ENCODE peak calls at places on chromosomes 3 and 15, in five cellular contexts. P is A549, X is neuronal stem cell, Y is DND-41, Q is HCT116. A is an unnamed sample.
A peak's percentile ranks its signal among the peaks of the same experiment; 100 is the strongest.

GRCh38 chr3:36842275-36842674 is 77.9 kb upstream of the DCLK3 start:
- DNase-seq in P (no peak), X (no peak), Y (no peak), Q (no peak), A (no peak)

GRCh38 chr3:133276594-133276993 is 123.3 kb upstream of the BFSP2 start:
- DNase-seq in P (no peak), X (no peak), Y (no peak), Q (no peak), A (no peak)

GRCh38 chr3:127646501-127647046 is 17.6 kb downstream of the PODXL2 start:
- DNase-seq in P (no peak), X (no peak), Y (no peak), Q (no peak), A (no peak)

GRCh38 chr3:46640927-46641326 is 28.6 kb downstream of the FAM240A start:
- DNase-seq in P (no peak), X (no peak), Y (no peak), Q (no peak), A (no peak)

GRCh38 chr15:90512981-90513380 is 16.7 kb upstream of the CRTC3 start:
- DNase-seq in P (no peak), X (no peak), Y (no peak), Q (no peak), A (no peak)

GRCh38 chr15:58378241-58379085 is 53.3 kb upstream of the LIPC start:
- DNase-seq in P (no peak), X (no peak), Y (no peak), Q (no peak), A (no peak)

GRCh38 chr3:184590795-184591194 is 29.2 kb downstream of the EPHB3 start:
- DNase-seq in P (no peak), X (no peak), Y (peak; percentile 32), Q (no peak), A (peak; percentile 39)

GRCh38 chr15:63490345-63491034 is 13.9 kb upstream of the USP3 start:
- DNase-seq in P (no peak), X (no peak), Y (no peak), Q (no peak), A (no peak)

GRCh38 chr15:92020765-92021164 is 167.3 kb downstream of the SLCO3A1 start:
- DNase-seq in P (no peak), X (no peak), Y (no peak), Q (no peak), A (no peak)

GRCh38 chr3:4849136-4849535 is 130.1 kb upstream of the BHLHE40 start:
- DNase-seq in P (no peak), X (no peak), Y (no peak), Q (no peak), A (no peak)

GRCh38 chr3:185225523-185225922 is 28.3 kb downstream of the EHHADH start:
- DNase-seq in P (no peak), X (no peak), Y (no peak), Q (no peak), A (no peak)

GRCh38 chr15:98859149-98859548 is 148.4 kb downstream of the PGPEP1L start:
- DNase-seq in P (peak; percentile 70), X (no peak), Y (no peak), Q (no peak), A (no peak)

GRCh38 chr3:170102421-170102820 is 64.6 kb downstream of the GPR160 start:
- DNase-seq in P (no peak), X (no peak), Y (no peak), Q (no peak), A (no peak)

GRCh38 chr3:178434206-178434805 is 101.9 kb upstream of the KCNMB2 start:
- DNase-seq in P (peak; percentile 1), X (no peak), Y (no peak), Q (no peak), A (no peak)

GRCh38 chr15:79673416-79674123 is 223.2 kb downstream of the MTHFS start:
- DNase-seq in P (peak; percentile 36), X (no peak), Y (no peak), Q (no peak), A (no peak)

GRCh38 chr3:33392144-33392543 is 48.1 kb downstream of the UBP1 start:
- DNase-seq in P (no peak), X (no peak), Y (no peak), Q (no peak), A (no peak)

GRCh38 chr3:45937206-45938042 is 5.8 kb upstream of the CXCR6 start:
- DNase-seq in P (no peak), X (no peak), Y (no peak), Q (no peak), A (no peak)

GRCh38 chr3:129535075-129535474 is 6.6 kb downstream of the RHO start:
- DNase-seq in P (no peak), X (no peak), Y (no peak), Q (no peak), A (no peak)

GRCh38 chr15:70095387-70096214 is 2.1 kb downstream of the TLE3 start:
- DNase-seq in P (no peak), X (no peak), Y (no peak), Q (no peak), A (peak; percentile 41)

GRCh38 chr15:31291048-31291578 is 35.5 kb upstream of the KLF13 start:
- DNase-seq in P (no peak), X (no peak), Y (no peak), Q (no peak), A (no peak)

GRCh38 chr3:79820089-79820488 is 52.3 kb upstream of the ROBO1 start:
- DNase-seq in P (no peak), X (no peak), Y (no peak), Q (no peak), A (no peak)

GRCh38 chr3:79056498-79056897 is 711.3 kb downstream of the ROBO1 start:
- DNase-seq in P (no peak), X (no peak), Y (no peak), Q (no peak), A (no peak)

GRCh38 chr15:69489101-69489571 is 36.5 kb downstream of the RPLP1 start:
- DNase-seq in P (no peak), X (no peak), Y (no peak), Q (no peak), A (no peak)

GRCh38 chr3:177282028-177282655 is 84.9 kb upstream of the TBL1XR1 start:
- DNase-seq in P (no peak), X (no peak), Y (peak; percentile 44), Q (no peak), A (peak; percentile 47)

GRCh38 chr3:121064121-121064520 is 156.1 kb downstream of the STXBP5L start:
- DNase-seq in P (peak; percentile 19), X (no peak), Y (no peak), Q (no peak), A (no peak)

DNA sequence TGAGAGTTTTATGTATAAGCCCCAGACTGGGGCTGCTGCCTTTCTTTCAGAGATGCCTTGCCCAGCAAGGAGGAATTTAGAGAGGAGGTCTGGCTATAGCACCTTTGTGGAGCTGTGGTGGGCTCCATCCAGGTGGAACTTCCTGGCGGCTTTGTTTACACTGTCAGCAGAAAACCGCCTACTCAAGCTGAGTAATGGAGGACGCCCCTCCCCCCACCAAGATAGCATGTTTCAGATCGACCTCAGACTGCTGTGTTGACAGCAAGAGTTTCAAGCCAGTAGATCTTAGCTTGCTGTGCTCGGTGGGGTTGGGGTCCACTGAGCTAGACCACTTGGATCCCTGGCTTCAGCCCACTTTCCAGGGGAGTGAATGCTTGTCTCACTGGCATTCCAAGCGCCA is 155.6 kb downstream of the STXBP5L start:
- DNase-seq in P (no peak), X (no peak), Y (no peak), Q (no peak), A (no peak)
- H3K4me2 ChIP-seq in P (peak overlapping the region; percentile 44), X (no peak overlapping the region), Y (no peak overlapping the region), Q (peak overlapping the region; percentile 14), A (no peak overlapping the region)

GRCh38 chr3:152173627-152174026 is 95.1 kb upstream of the MBNL1 start:
- DNase-seq in P (no peak), X (no peak), Y (no peak), Q (no peak), A (no peak)

GRCh38 chr3:152176241-152176640 is 92.5 kb upstream of the MBNL1 start:
- DNase-seq in P (no peak), X (no peak), Y (no peak), Q (no peak), A (no peak)

GRCh38 chr3:152176998-152177397 is 91.7 kb upstream of the MBNL1 start:
- DNase-seq in P (no peak), X (no peak), Y (no peak), Q (no peak), A (no peak)

GRCh38 chr3:152174876-152175575 is 93.7 kb upstream of the MBNL1 start:
- DNase-seq in P (no peak), X (no peak), Y (no peak), Q (no peak), A (no peak)

GRCh38 chr3:152175576-152175883 is 93.2 kb upstream of the MBNL1 start:
- DNase-seq in P (peak; percentile 49), X (no peak), Y (no peak), Q (no peak), A (peak; percentile 13)
- H3K4me2 ChIP-seq in P (peak overlapping the region; percentile 70), X (no peak overlapping the region), Y (no peak overlapping the region), Q (peak overlapping the region; percentile 37), A (peak overlapping the region; percentile 20)

DNA sequence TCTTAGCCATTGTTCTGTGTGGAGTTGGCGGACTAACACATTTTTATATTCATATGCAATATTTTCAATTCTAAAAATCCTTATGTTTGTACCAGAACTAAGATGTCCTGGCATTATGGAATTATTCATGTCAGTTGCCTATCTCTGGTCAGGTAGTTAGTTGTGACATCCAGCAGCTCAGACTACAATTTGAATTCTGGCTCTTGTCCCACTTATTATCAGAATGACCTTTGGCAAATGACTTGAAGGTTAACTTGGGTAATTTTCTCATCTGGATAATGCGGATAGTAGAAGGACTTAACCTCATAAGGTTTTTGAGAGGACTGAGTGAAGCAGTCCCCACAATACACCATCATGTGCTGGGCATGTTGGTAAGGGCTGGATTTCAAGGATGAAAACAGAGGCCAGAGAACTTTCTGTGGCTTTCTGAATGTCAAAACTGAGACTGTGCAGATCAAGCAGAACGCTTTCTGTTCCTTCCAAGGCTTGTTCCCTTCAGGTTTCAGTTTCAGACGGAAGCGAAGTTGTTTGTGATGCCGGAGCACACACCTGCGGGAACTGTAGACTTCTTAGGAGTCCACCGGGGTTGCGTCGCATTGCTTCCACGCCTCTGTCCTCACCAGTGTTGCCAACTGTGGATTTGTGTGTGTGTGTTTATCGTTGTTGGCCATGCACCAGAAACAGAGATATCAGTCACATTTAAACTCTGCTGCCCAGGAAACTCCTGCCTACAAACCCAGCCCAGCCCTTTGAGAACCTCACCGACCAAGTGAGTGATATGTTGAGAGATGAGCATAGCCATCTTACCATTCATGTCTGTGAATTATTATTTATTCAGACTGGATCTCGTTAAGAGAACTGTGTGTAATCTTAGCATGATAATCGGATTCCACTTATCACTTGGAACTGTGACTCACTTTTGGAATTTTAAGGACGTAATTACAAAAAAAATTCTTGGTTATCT is 76.0 kb downstream of the PTPRG start:
- DNase-seq in P (no peak), X (no peak), Y (no peak), Q (no peak), A (no peak)
- H3K4me2 ChIP-seq in P (peak overlapping the region; percentile 66), X (no peak overlapping the region), Y (no peak overlapping the region), Q (no peak overlapping the region), A (no peak overlapping the region)

GRCh38 chr15:74778599-74778970 is 3.3 kb upstream of the CSK start:
- DNase-seq in P (no peak), X (no peak), Y (no peak), Q (no peak), A (no peak)

GRCh38 chr15:74779162-74779648 is 2.7 kb upstream of the CSK start:
- DNase-seq in P (no peak), X (no peak), Y (no peak), Q (no peak), A (no peak)

GRCh38 chr15:74781673-74782595 is at the start of gene CSK:
- DNase-seq in P (peak; percentile 67), X (peak; percentile 73), Y (peak; percentile 73), Q (no peak), A (no peak)

GRCh38 chr15:74780983-74781672 is 752 bp upstream of the CSK start:
- DNase-seq in P (no peak), X (no peak), Y (peak; percentile 68), Q (no peak), A (no peak)

GRCh38 chr15:74780523-74780982 is 1.3 kb upstream of the CSK start:
- DNase-seq in P (no peak), X (no peak), Y (no peak), Q (no peak), A (no peak)
- H3K4me2 ChIP-seq in P (no peak overlapping the region), X (no peak overlapping the region), Y (peak overlapping the region; percentile 93), Q (no peak overlapping the region), A (no peak overlapping the region)

A was measured in PC-9.